ENCODE peak calls at places on chromosomes 1 and 21, in nine cellular contexts. R is heart left ventricle, N is tibial artery, Y is upper lobe of right lung, H is breast epithelium, L is HS-5, Z is RKO, O is fibroblast of the conjunctiva, W is amniotic stem cell. V is an unnamed sample.

GRCh38 chr1:197619008-197619640 is 156.2 kb downstream of the DENND1B start:
- DNase-seq in R (no peak), N (no peak), Y (no peak), H (no peak), L (no peak), Z (peak), O (no peak), W (no peak), V (no peak)

GRCh38 chr1:26677306-26678115 is 18.3 kb upstream of the ARID1A start:
- DNase-seq in R (peak), N (peak), Y (peak), H (peak), L (peak), Z (peak), O (peak), W (peak), V (no peak)

GRCh38 chr1:63593303-63593886 is at the start of gene PGM1:
- DNase-seq in R (peak), N (peak), Y (peak), H (peak), L (peak), Z (peak), O (peak), W (peak), V (no peak)

GRCh38 chr21:42315296-42315891 is at the start of gene TFF3:
- DNase-seq in R (no peak), N (no peak), Y (peak), H (no peak), L (no peak), Z (no peak), O (no peak), W (no peak), V (no peak)

GRCh38 chr1:155070721-155071556 is 7.4 kb downstream of the EFNA4 start:
- DNase-seq in R (peak), N (peak), Y (peak), H (no peak), L (no peak), Z (peak), O (no peak), W (peak), V (no peak)

GRCh38 chr1:92329356-92330129 is 30.7 kb downstream of the RPAP2 start:
- DNase-seq in R (no peak), N (no peak), Y (no peak), H (no peak), L (peak), Z (no peak), O (peak), W (no peak), V (peak)

GRCh38 chr1:84998642-84999280 is 1.8 kb upstream of the MCOLN2 start:
- DNase-seq in R (no peak), N (no peak), Y (no peak), H (no peak), L (no peak), Z (peak), O (no peak), W (no peak), V (no peak)

GRCh38 chr1:23395162-23395724 is 25.6 kb upstream of the ZNF436 start:
- DNase-seq in R (no peak), N (no peak), Y (no peak), H (no peak), L (no peak), Z (no peak), O (no peak), W (no peak), V (no peak)

GRCh38 chr1:54456921-54457529 is 50.8 kb upstream of the SSBP3 start:
- DNase-seq in R (no peak), N (no peak), Y (peak), H (no peak), L (no peak), Z (no peak), O (no peak), W (no peak), V (no peak)

GRCh38 chr1:86776108-86776507 is 71.7 kb downstream of the SH3GLB1 start:
- DNase-seq in R (no peak), N (no peak), Y (no peak), H (no peak), L (no peak), Z (no peak), O (no peak), W (no peak), V (no peak)

GRCh38 chr1:151401125-151401788 is 1.9 kb downstream of the PSMB4 start:
- DNase-seq in R (no peak), N (no peak), Y (no peak), H (no peak), L (no peak), Z (no peak), O (no peak), W (no peak), V (no peak)

GRCh38 chr1:159222075-159222865 is 17.6 kb downstream of the ACKR1 start:
- DNase-seq in R (no peak), N (no peak), Y (no peak), H (no peak), L (no peak), Z (no peak), O (no peak), W (no peak), V (no peak)

GRCh38 chr1:205072881-205073280 is 11.4 kb downstream of the TMEM81 start:
- DNase-seq in R (no peak), N (no peak), Y (peak), H (no peak), L (no peak), Z (no peak), O (no peak), W (no peak), V (no peak)

GRCh38 chr1:15758537-15758936 is at the start of gene FBLIM1:
- DNase-seq in R (no peak), N (no peak), Y (no peak), H (no peak), L (no peak), Z (no peak), O (no peak), W (no peak), V (no peak)

GRCh38 chr1:15851251-15852035 is 3.9 kb downstream of the SPEN start:
- DNase-seq in R (no peak), N (no peak), Y (no peak), H (no peak), L (no peak), Z (no peak), O (no peak), W (no peak), V (no peak)

GRCh38 chr1:159941867-159942560 is 3.4 kb downstream of the IGSF9 start:
- DNase-seq in R (no peak), N (no peak), Y (peak), H (no peak), L (no peak), Z (no peak), O (no peak), W (no peak), V (no peak)

GRCh38 chr1:182676321-182676720 is 8.1 kb downstream of the RGS8 start:
- DNase-seq in R (no peak), N (no peak), Y (no peak), H (no peak), L (no peak), Z (no peak), O (no peak), W (no peak), V (no peak)

GRCh38 chr1:244097523-244098390 is 46.7 kb downstream of the ZBTB18 start:
- DNase-seq in R (no peak), N (no peak), Y (no peak), H (no peak), L (no peak), Z (no peak), O (no peak), W (no peak), V (no peak)

GRCh38 chr1:166069390-166069789 is 97.4 kb downstream of the FAM78B start:
- DNase-seq in R (no peak), N (no peak), Y (no peak), H (no peak), L (no peak), Z (peak), O (no peak), W (no peak), V (no peak)

GRCh38 chr1:7581754-7582264 is 189.3 kb upstream of the VAMP3 start:
- DNase-seq in R (no peak), N (peak), Y (no peak), H (peak), L (no peak), Z (no peak), O (no peak), W (no peak), V (no peak)

GRCh38 chr1:64308856-64309255 is 105.4 kb downstream of the UBE2U start:
- DNase-seq in R (no peak), N (no peak), Y (no peak), H (no peak), L (no peak), Z (no peak), O (no peak), W (no peak), V (no peak)

GRCh38 chr1:30912913-30913652 is 4.5 kb upstream of the SDC3 start:
- DNase-seq in R (peak), N (peak), Y (peak), H (no peak), L (no peak), Z (no peak), O (no peak), W (no peak), V (no peak)

GRCh38 chr1:63984891-63985290 is 211.1 kb downstream of the ROR1 start:
- DNase-seq in R (no peak), N (no peak), Y (no peak), H (no peak), L (no peak), Z (no peak), O (no peak), W (no peak), V (no peak)

GRCh38 chr1:6625579-6626149 is 996 bp downstream of the THAP3 start:
- DNase-seq in R (no peak), N (peak), Y (no peak), H (no peak), L (no peak), Z (peak), O (no peak), W (no peak), V (no peak)

GRCh38 chr1:14507227-14507626 is 91.3 kb upstream of the KAZN start:
- DNase-seq in R (no peak), N (no peak), Y (no peak), H (no peak), L (no peak), Z (no peak), O (peak), W (no peak), V (no peak)

GRCh38 chr1:226407199-226407496 is 745 bp downstream of the PARP1 start:
- DNase-seq in R (no peak), N (no peak), Y (no peak), H (no peak), L (no peak), Z (no peak), O (no peak), W (no peak), V (no peak)

GRCh38 chr1:247437551-247438535 is 20.1 kb downstream of the OR2B11 start:
- DNase-seq in R (no peak), N (no peak), Y (no peak), H (no peak), L (no peak), Z (no peak), O (no peak), W (no peak), V (no peak)